ENCODE peak calls at places on chromosomes 5 and 9, in six cellular contexts. S, E, Z, D, R and G are unnamed samples.

GRCh38 chr5:172542651-172543131 is 88.4 kb upstream of the SH3PXD2B start:
- DNase-seq in S (no peak), E (no peak), Z (no peak), D (no peak), R (no peak), G (no peak)

GRCh38 chr9:105643795-105644194 is 18.5 kb upstream of the TAL2 start:
- DNase-seq in S (no peak), E (no peak), Z (no peak), D (no peak), R (no peak), G (no peak)

GRCh38 chr5:18394154-18394804 is 760.0 kb downstream of the TAF11L14 start:
- DNase-seq in S (peak), E (peak), Z (no peak), D (peak), R (peak), G (peak)

GRCh38 chr5:158755971-158756370 is 343.7 kb downstream of the EBF1 start:
- DNase-seq in S (no peak), E (no peak), Z (no peak), D (no peak), R (no peak), G (no peak)

GRCh38 chr9:35829084-35829763 is at the start of gene TMEM8B:
- DNase-seq in S (peak), E (peak), Z (peak), D (peak), R (peak), G (no peak)

GRCh38 chr5:142881076-142881466 is 110.9 kb downstream of the ARHGAP26 start:
- DNase-seq in S (peak), E (no peak), Z (no peak), D (no peak), R (no peak), G (no peak)

GRCh38 chr9:426264-426663 is 211.6 kb downstream of the DOCK8 start:
- DNase-seq in S (no peak), E (no peak), Z (no peak), D (no peak), R (no peak), G (no peak)

GRCh38 chr5:84303315-84303714 is 81.4 kb downstream of the EDIL3 start:
- DNase-seq in S (no peak), E (no peak), Z (no peak), D (no peak), R (no peak), G (no peak)

GRCh38 chr5:74765929-74766328 is 988 bp downstream of the GFM2 start:
- DNase-seq in S (no peak), E (no peak), Z (no peak), D (no peak), R (no peak), G (no peak)

GRCh38 chr5:6633469-6634326 is 458 bp downstream of the SRD5A1 start:
- DNase-seq in S (no peak), E (no peak), Z (peak), D (no peak), R (peak), G (no peak)

GRCh38 chr9:18906656-18907395 is 126.2 kb downstream of the SAXO1 start:
- DNase-seq in S (no peak), E (no peak), Z (no peak), D (no peak), R (no peak), G (no peak)

GRCh38 chr5:94901071-94901979 is 282.9 kb downstream of the SLF1 start:
- DNase-seq in S (no peak), E (no peak), Z (no peak), D (no peak), R (peak), G (peak)

GRCh38 chr9:36991516-36992134 is 42.4 kb downstream of the PAX5 start:
- DNase-seq in S (peak), E (no peak), Z (no peak), D (no peak), R (peak), G (no peak)